ENCODE peak calls at places on chromosomes 1 and 21, in ten cellular contexts. Z is ovary, C is brain microvascular endothelial cell, F is neural progenitor cell, U is mucosa of descending colon, N is IMR-90, R is mesothelial cell of epicardium, T is pancreas, L is AG10803, D is heart right ventricle. I is an unnamed sample.

GRCh38 chr1:198909973-198910372 is 271.1 kb downstream of the PTPRC start:
- DNase-seq in L (peak), Z (no peak), U (no peak), N (peak), C (peak), F (no peak), D (no peak), R (no peak), T (no peak), I (no peak)

GRCh38 chr1:119873166-119874025 is 22.9 kb downstream of the ADAM30 start:
- DNase-seq in T (no peak), R (no peak), L (peak), N (peak), D (no peak), U (no peak), Z (peak), C (peak), F (no peak), I (no peak)

GRCh38 chr1:204959374-204959773 is 83.6 kb upstream of the CNTN2 start:
- DNase-seq in D (peak), T (no peak), C (no peak), U (no peak), Z (no peak), R (no peak), N (no peak), L (no peak), F (no peak), I (no peak)

GRCh38 chr1:247332901-247333361 is 1.3 kb upstream of the ZNF496 start:
- DNase-seq in D (peak), R (no peak), U (peak), N (peak), F (peak), C (no peak), T (peak), L (no peak), Z (no peak), I (no peak)

GRCh38 chr21:45724345-45724961 is 80.9 kb downstream of the PCBP3 start:
- DNase-seq in L (no peak), R (no peak), F (no peak), U (no peak), Z (no peak), N (no peak), T (no peak), D (peak), C (no peak), I (no peak)

GRCh38 chr1:19661721-19662228 is 2.9 kb upstream of the HTR6 start:
- DNase-seq in R (no peak), Z (no peak), D (no peak), U (no peak), T (no peak), L (peak), F (no peak), N (peak), C (peak), I (no peak)

GRCh38 chr1:206812456-206812855 is 40.2 kb upstream of the IL10 start:
- DNase-seq in L (no peak), D (no peak), T (no peak), N (no peak), R (no peak), U (no peak), F (no peak), Z (no peak), C (no peak), I (no peak)

GRCh38 chr1:2386636-2387611 is 4.4 kb downstream of the MORN1 start:
- DNase-seq in L (no peak), R (no peak), C (no peak), T (no peak), F (no peak), Z (no peak), N (no peak), U (peak), D (peak), I (peak)

GRCh38 chr1:238485906-238486219 is 595.1 kb upstream of the ZP4 start:
- DNase-seq in L (peak), C (peak), R (no peak), N (no peak), F (no peak), Z (no peak), U (no peak), T (no peak), D (no peak), I (no peak)

GRCh38 chr1:19344372-19344810 is 32.3 kb downstream of the SLC66A1 start:
- DNase-seq in R (peak), T (peak), U (peak), N (peak), C (no peak), D (peak), L (peak), Z (peak), F (peak), I (peak)

GRCh38 chr1:222136869-222137268 is 395.0 kb upstream of the DUSP10 start:
- DNase-seq in U (no peak), N (no peak), Z (no peak), D (no peak), C (no peak), F (no peak), L (no peak), T (no peak), R (no peak), I (no peak)

GRCh38 chr1:31717341-31717740 is 13.5 kb upstream of the COL16A1 start:
- DNase-seq in C (no peak), N (peak), U (no peak), D (no peak), F (no peak), R (no peak), L (no peak), Z (no peak), T (no peak), I (no peak)

GRCh38 chr1:229102741-229103480 is 168.0 kb upstream of the RAB4A start:
- DNase-seq in N (no peak), T (no peak), C (no peak), D (no peak), F (peak), R (peak), U (no peak), Z (no peak), L (peak), I (no peak)
- TF ChIP-seq CTCF in N (no peak), T (no peak), C (no peak), D (no peak), F (peak), R (no peak), U (no peak), Z (no peak), L (no peak), I (no peak)

GRCh38 chr1:92736395-92736794 is 48.5 kb downstream of the EVI5 start:
- DNase-seq in C (no peak), F (no peak), U (no peak), N (peak), Z (no peak), L (no peak), T (no peak), R (no peak), D (no peak), I (no peak)
- TF ChIP-seq CTCF in C (peak), F (peak), U (no peak), N (peak), Z (no peak), L (peak), T (no peak), R (no peak), D (peak), I (peak)

GRCh38 chr1:93061895-93062792 is 16.9 kb upstream of the MTF2 start:
- DNase-seq in U (no peak), F (peak), Z (no peak), L (no peak), T (no peak), D (no peak), C (peak), R (no peak), N (peak), I (no peak)
- TF ChIP-seq CTCF in U (peak), F (peak), Z (no peak), L (peak), T (peak), D (peak), C (peak), R (peak), N (peak), I (no peak)

DNA sequence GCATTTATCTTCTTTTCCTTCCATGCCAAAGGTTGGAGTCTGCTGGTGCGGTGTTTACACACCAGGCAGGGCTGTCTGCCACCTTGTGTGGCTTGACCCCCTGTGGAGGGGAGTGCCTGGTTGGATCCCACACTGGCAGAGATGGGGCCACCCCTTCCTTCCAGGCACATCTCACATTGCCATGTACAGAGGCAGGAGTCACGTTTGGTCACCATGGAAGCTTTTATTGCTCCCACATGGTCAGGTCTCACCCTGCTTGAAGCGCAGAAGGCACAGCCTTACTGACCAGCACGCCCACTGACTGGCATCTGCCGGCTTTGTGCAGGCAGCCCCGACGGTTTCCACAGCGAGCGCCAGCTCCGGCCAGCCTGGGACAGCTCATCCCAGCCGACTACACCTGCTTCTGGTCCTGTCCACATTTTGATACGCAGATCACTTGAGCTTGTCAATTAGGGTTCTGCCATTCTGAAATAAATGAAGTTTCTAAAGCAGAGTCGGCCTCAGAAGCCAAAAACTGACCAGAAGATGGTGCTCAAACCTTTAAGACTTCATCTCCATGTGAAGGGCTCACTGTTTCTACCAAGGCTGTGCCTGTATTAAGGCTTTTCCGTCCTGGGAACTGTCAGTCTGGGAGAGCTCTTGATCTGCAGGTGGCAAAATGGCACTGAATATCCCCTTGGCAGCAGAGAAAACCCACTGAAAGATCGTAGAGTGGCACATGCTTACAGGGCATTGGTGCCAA is 35.6 kb upstream of the EPHA8 start:
- DNase-seq in F (peak), R (no peak), D (no peak), U (no peak), Z (no peak), N (no peak), T (no peak), L (no peak), C (no peak), I (no peak)
- TF ChIP-seq CTCF in F (peak), R (no peak), D (peak), U (no peak), Z (no peak), N (no peak), T (no peak), L (peak), C (peak), I (peak)

DNA sequence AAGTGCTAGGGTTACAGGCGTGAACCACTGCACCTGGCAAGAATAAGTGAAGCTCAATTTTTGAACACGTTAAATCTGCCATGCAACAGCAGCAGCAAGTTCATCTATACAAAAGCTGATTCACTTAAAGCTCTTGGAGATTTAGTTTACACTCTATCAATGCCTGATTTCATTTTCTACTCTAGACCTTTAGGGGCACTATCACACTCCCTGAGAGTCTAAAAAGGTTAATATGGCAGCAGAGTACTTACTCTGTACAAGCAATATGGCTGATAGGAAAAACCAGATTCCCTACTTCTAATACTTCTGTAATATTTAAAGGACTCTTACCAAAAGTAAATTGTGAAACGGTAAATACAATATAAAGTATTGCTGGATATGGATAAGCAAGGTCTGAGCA is 4.8 kb downstream of the RBM34 start:
- DNase-seq in Z (no peak), C (no peak), R (no peak), T (no peak), F (no peak), L (no peak), D (no peak), U (no peak), N (no peak), I (no peak)
- TF ChIP-seq CTCF in Z (no peak), C (no peak), R (no peak), T (no peak), F (no peak), L (no peak), D (no peak), U (no peak), N (no peak), I (no peak)

GRCh38 chr1:21217812-21218596 is 41.3 kb upstream of the EIF4G3 start:
- DNase-seq in C (peak), N (peak), U (peak), R (no peak), T (no peak), Z (no peak), L (no peak), D (peak), F (peak), I (no peak)
- TF ChIP-seq CTCF in C (peak), N (peak), U (no peak), R (no peak), T (no peak), Z (peak), L (peak), D (peak), F (peak), I (peak)

GRCh38 chr1:229153955-229154548 is 116.9 kb upstream of the RAB4A start:
- DNase-seq in R (no peak), U (no peak), F (no peak), C (no peak), D (no peak), T (no peak), Z (no peak), N (no peak), L (no peak), I (no peak)

GRCh38 chr1:229155472-229155871 is 115.4 kb upstream of the RAB4A start:
- DNase-seq in F (no peak), N (no peak), R (no peak), T (no peak), L (no peak), Z (no peak), D (no peak), U (no peak), C (no peak), I (no peak)

GRCh38 chr1:229158317-229159294 is 112.3 kb upstream of the RAB4A start:
- DNase-seq in F (no peak), N (no peak), L (no peak), C (no peak), T (no peak), Z (no peak), D (no peak), U (no peak), R (no peak), I (peak)

GRCh38 chr1:229159668-229160544 is 111.0 kb upstream of the RAB4A start:
- DNase-seq in C (no peak), D (no peak), U (no peak), R (no peak), L (no peak), Z (no peak), T (no peak), N (no peak), F (no peak), I (no peak)

GRCh38 chr1:229156819-229157218 is 114.1 kb upstream of the RAB4A start:
- DNase-seq in Z (no peak), C (no peak), L (no peak), U (no peak), T (peak), N (no peak), D (no peak), R (no peak), F (peak), I (peak)
- TF ChIP-seq CTCF in Z (no peak), C (no peak), L (peak), U (no peak), T (peak), N (peak), D (peak), R (peak), F (peak), I (peak)

DNA sequence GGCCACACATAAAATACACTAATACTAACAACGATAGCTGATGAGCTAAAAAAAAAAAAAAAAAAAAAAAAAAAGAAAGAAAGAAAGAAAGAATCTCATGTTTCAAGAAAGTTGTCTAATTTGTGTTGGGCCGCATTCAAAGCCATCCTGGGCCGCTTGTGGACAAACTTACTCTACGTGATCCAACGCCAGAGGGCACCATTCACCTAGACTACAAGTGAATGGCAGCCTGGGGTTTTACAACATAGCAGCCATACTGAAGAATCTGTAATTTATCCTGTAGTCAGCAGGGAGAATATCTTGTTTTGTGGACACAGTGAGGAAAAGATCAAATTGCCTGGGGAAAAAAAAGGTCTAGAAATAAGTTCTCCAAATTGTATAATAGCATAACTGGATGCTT is 47.0 kb downstream of the CYP2J2 start:
- DNase-seq in C (peak), F (peak), R (peak), N (peak), Z (no peak), L (peak), T (peak), D (peak), U (peak), I (no peak)
- TF ChIP-seq CTCF in C (peak), F (peak), R (peak), N (peak), Z (no peak), L (peak), T (peak), D (peak), U (no peak), I (no peak)

DNA sequence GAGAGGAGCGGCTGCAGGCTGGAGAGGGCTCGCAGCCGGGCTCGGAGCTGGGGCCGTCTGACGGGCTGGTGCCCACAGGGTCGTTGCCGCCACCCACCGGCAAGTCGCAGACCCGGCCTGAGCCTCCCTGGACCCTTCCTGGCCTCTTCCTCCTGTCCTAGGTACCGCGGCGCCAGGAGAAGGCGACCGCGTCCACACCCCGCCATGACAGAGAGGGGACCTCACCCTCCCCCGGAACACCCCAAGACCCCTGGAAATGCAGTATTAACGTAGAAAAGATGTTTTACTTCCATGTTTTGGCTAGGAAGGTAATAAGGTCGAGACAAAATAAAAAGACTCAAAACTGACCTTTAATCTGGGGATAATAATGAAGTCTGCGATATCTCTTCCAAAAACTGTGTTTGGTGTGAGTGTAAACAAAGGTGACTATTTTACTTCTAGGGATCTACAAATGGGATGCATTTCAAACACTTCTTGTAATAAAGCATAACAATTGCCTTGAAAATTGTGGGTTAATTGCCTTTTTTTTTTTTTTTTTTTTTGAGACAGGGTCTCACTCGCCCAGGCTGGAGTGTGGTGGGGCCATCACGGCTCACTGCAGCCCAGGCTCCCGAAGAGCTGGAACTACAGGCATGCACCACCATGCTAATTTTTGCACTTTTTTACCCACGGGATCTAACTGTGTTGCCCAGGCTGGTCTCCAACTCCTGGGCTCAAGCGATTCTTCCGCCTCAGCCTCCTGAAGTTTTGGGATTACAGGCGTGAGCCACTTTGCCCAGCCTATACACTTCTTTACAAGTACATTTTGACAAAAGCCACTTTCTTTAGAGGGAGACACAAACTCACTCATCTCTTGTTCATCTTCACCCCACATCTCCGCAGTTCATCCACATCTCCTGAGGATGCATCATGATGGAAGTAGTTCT is 838 bp upstream of the RSRP1 start:
- DNase-seq in N (no peak), L (no peak), F (no peak), R (no peak), C (no peak), T (no peak), U (no peak), Z (no peak), D (no peak), I (no peak)
- TF ChIP-seq CTCF in N (peak), L (peak), F (peak), R (no peak), C (peak), T (no peak), U (no peak), Z (no peak), D (peak), I (peak)

DNA sequence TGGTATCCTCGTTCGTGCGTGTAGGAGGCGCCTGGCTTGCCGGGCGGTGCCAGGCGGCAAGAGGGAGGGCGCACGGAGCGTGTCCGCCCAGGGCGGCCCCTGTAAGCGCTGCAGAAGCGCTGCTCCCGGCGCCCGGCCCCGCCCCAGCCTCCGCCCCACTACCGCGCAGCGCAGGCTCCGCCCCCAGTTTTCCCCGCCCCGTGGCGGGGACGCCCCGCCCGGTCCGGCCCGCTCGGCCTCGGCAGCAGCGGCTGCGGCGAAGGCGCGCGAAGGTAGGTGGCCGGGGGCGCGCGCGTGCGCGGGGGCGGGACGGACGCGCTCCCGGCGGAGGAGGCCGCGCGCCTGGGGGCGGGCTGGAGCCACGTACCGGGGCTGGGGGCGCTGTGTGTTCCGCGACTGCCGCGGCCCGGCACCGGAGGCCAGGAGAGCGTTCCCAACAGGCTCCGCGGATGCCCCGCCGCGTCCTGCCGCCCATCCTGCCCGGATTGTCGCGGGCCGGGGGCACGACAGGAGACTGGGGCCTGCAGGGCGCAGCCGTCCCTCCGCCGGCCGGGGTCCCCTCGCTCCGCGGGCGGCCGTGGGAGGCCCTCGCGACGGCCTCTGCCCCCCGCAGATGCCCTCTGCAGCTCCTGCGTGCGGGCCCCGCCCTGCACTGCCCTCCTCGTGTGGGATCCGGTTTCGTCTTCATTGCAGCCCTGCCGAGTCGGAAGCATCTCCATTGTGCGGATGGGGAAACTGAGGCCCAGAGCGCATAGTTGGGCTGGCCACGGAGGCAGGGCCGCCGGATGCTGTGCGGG is 7.7 kb upstream of the CROCC start:
- DNase-seq in R (peak), N (peak), U (peak), C (peak), T (peak), Z (peak), L (peak), F (peak), D (peak), I (peak)
- TF ChIP-seq CTCF in R (no peak), N (peak), U (no peak), C (no peak), T (no peak), Z (peak), L (no peak), F (peak), D (peak), I (peak)